ENCODE peak calls at places on chromosomes 3 and 15, in five cellular contexts. N is progenitor cell of endocrine pancreas, E is WTC11, H is right lobe of liver, J is mammary epithelial cell. O is an unnamed sample.

GRCh38 chr3:141386611-141387110 is 18.4 kb downstream of the ZBTB38 start:
- DNase-seq in H (no peak), J (no peak), N (no peak), E (no peak), O (no peak)

GRCh38 chr3:24060055-24060454 is 115.0 kb downstream of the NR1D2 start:
- DNase-seq in H (no peak), E (peak), J (peak), N (no peak), O (no peak)

GRCh38 chr3:188421836-188422540 is 268.0 kb downstream of the LPP start:
- DNase-seq in E (no peak), J (no peak), H (no peak), N (no peak), O (no peak)

GRCh38 chr3:183349421-183350157 is 78.8 kb downstream of the MCF2L2 start:
- DNase-seq in H (no peak), N (no peak), E (no peak), J (no peak), O (no peak)

GRCh38 chr3:32733631-32734229 is 48.7 kb downstream of the CNOT10 start:
- DNase-seq in H (no peak), E (no peak), J (no peak), N (no peak), O (no peak)

GRCh38 chr15:86044981-86045380 is 34.7 kb upstream of the AGBL1 start:
- DNase-seq in H (no peak), J (no peak), E (no peak), N (no peak), O (no peak)

GRCh38 chr3:195162033-195162669 is 108.8 kb downstream of the XXYLT1 start:
- DNase-seq in N (no peak), J (no peak), H (peak), E (no peak), O (no peak)

GRCh38 chr3:183356920-183357319 is 71.5 kb downstream of the MCF2L2 start:
- DNase-seq in H (no peak), E (no peak), J (no peak), N (no peak), O (no peak)

GRCh38 chr3:43448098-43448497 is 161.8 kb downstream of the SNRK start:
- DNase-seq in J (no peak), E (no peak), N (no peak), H (no peak), O (no peak)

GRCh38 chr3:40847571-40847992 is 322.8 kb downstream of the ZNF621 start:
- DNase-seq in E (peak), N (no peak), J (peak), H (no peak), O (no peak)

GRCh38 chr3:120418866-120419490 is 31.8 kb downstream of the FSTL1 start:
- DNase-seq in J (peak), N (no peak), H (peak), E (peak), O (no peak)

GRCh38 chr3:122758877-122759670 is 34.6 kb downstream of the HSPBAP1 start:
- DNase-seq in H (no peak), N (no peak), J (peak), E (no peak), O (no peak)

GRCh38 chr3:146511402-146512134 is 32.8 kb downstream of the PLSCR1 start:
- DNase-seq in J (no peak), H (no peak), N (no peak), E (no peak), O (no peak)

GRCh38 chr3:42183991-42184621 is 81.9 kb downstream of the CCK start:
- DNase-seq in E (no peak), H (no peak), J (peak), N (no peak), O (no peak)

GRCh38 chr15:31062310-31062964 is 39.1 kb downstream of the TRPM1 start:
- DNase-seq in N (no peak), E (no peak), H (no peak), J (no peak), O (no peak)

GRCh38 chr3:50345586-50345985 is at the start of gene ZMYND10:
- DNase-seq in H (peak), J (peak), N (no peak), E (peak), O (no peak)

GRCh38 chr3:160448845-160449659 is 534 bp downstream of the TRIM59 start:
- DNase-seq in N (no peak), E (no peak), J (no peak), H (peak), O (no peak)

GRCh38 chr15:89575656-89576416 is 567 bp downstream of the TICRR start:
- DNase-seq in H (no peak), E (peak), J (peak), N (no peak), O (no peak)

GRCh38 chr3:179526989-179527391 is 35.7 kb upstream of the ACTL6A start:
- DNase-seq in E (peak), N (no peak), J (peak), H (no peak), O (no peak)

GRCh38 chr15:65954289-65954741 is 85.0 kb downstream of the RAB11A start:
- DNase-seq in N (no peak), H (no peak), E (peak), J (peak), O (no peak)

GRCh38 chr3:51686512-51687215 is 15.6 kb downstream of the TEX264 start:
- DNase-seq in J (peak), E (no peak), H (peak), N (no peak), O (no peak)

GRCh38 chr15:80587816-80588456 is 107.2 kb upstream of the ABHD17C start:
- DNase-seq in J (peak), H (no peak), N (no peak), E (no peak), O (no peak)

GRCh38 chr3:45110185-45110833 is 35.9 kb downstream of the CDCP1 start:
- DNase-seq in J (no peak), N (no peak), E (no peak), H (no peak), O (no peak)

GRCh38 chr15:70493787-70494514 is 269.4 kb downstream of the UACA start:
- DNase-seq in H (no peak), N (no peak), J (no peak), E (no peak), O (no peak)

GRCh38 chr3:65408531-65409181 is 630.1 kb downstream of the MAGI1 start:
- DNase-seq in H (no peak), N (no peak), J (no peak), E (no peak), O (no peak)

GRCh38 chr15:68344600-68344999 is 67.1 kb downstream of the FEM1B start:
- DNase-seq in J (peak), N (no peak), E (no peak), H (no peak), O (no peak)

GRCh38 chr15:68211656-68212320 is 6.7 kb upstream of the CALML4 start:
- DNase-seq in E (no peak), J (no peak), N (no peak), H (no peak), O (peak)

GRCh38 chr3:10725067-10725466 is 91.0 kb upstream of the SLC6A11 start:
- DNase-seq in H (no peak), J (no peak), E (no peak), N (no peak), O (no peak)

GRCh38 chr3:72750405-72750922 is 97.8 kb downstream of the SHQ1 start:
- DNase-seq in E (no peak), J (no peak), H (no peak), N (no peak), O (peak)

GRCh38 chr3:123712077-123712860 is 127.4 kb upstream of the HACD2 start:
- DNase-seq in N (no peak), J (no peak), E (peak), H (no peak), O (peak)

GRCh38 chr3:156513619-156514018 is 41.3 kb downstream of the SSR3 start:
- DNase-seq in E (no peak), N (no peak), J (no peak), H (no peak), O (no peak)

GRCh38 chr3:195247086-195247862 is 23.7 kb downstream of the XXYLT1 start:
- DNase-seq in E (no peak), H (no peak), J (no peak), N (no peak), O (peak)

GRCh38 chr3:142796823-142797222 is 73.0 kb downstream of the TRPC1 start:
- DNase-seq in E (no peak), J (no peak), H (no peak), N (no peak), O (no peak)

GRCh38 chr15:66481107-66481856 is 16.3 kb downstream of the SNAPC5 start:
- DNase-seq in J (peak), H (no peak), N (no peak), E (no peak), O (no peak)

GRCh38 chr3:39150803-39151631 is 2.4 kb downstream of the CSRNP1 start:
- DNase-seq in N (no peak), H (peak), J (peak), E (peak), O (no peak)
- TF ChIP-seq CTCF in N (no peak), H (no peak), J (no peak), E (no peak), O (no peak)

GRCh38 chr15:72341361-72341760 is 21.4 kb upstream of the CELF6 start:
- DNase-seq in E (peak), J (no peak), H (no peak), N (no peak), O (no peak)
- TF ChIP-seq CTCF in E (peak), J (peak), H (peak), N (peak), O (peak)

GRCh38 chr15:93566777-93567176 is 477.8 kb upstream of the RGMA start:
- DNase-seq in E (no peak), N (no peak), J (peak), H (no peak), O (no peak)
- TF ChIP-seq CTCF in E (no peak), N (no peak), J (peak), H (no peak), O (no peak)

GRCh38 chr3:138947303-138948121 is 495 bp downstream of the FOXL2NB start:
- DNase-seq in J (no peak), E (peak), N (no peak), H (no peak), O (no peak)

GRCh38 chr3:138944136-138944658 is 2.7 kb downstream of the FOXL2 start:
- DNase-seq in J (no peak), H (no peak), N (no peak), E (peak), O (no peak)

GRCh38 chr3:138946554-138947302 is at the start of the genes FOXL2 and FOXL2NB:
- DNase-seq in E (peak), J (peak), N (peak), H (no peak), O (no peak)

GRCh38 chr3:138944842-138945645 is 1.9 kb downstream of the FOXL2 start:
- DNase-seq in J (no peak), N (peak), H (no peak), E (peak), O (no peak)

DNA sequence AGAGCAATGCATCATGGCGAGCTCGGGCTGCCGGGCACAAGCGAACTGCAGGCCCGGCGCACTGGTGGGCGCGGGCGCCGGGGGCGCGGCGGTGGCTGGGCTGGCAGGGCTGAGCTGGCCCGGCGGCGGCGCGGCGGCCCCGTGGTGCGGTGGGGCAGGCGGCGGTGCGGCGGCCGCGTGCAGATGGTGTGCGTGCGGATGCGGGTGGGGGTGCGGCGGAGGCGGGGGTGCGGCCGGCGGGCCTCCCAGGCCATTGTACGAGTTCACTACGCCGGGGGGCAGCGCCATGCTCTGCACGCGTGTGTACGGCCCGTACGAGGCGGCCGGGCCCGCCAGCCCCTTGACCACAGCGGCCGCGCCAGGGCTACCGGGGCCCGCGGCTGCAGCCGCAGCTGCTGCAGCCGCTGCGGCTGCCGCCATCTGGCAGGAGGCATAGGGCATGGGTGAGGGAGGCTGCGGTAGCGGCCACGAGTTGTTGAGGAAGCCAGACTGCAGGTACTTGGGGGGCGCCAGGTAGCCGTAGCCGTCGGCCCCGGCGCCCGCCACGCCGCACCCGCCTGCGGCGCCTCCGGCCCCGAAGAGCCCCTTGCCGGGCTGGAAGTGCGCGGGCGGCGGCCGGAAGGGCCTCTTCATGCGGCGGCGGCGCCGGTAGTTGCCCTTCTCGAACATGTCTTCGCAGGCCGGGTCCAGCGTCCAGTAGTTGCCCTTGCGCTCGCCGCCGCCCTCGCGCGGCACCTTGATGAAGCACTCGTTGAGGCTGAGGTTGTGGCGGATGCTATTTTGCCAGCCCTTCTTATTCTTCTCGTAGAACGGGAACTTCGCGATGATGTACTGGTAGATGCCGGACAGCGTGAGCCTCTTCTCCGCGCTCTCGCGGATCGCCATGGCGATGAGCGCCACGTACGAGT is 1.0 kb downstream of the FOXL2 start:
- DNase-seq in N (no peak), H (peak), E (peak), J (peak), O (no peak)
- TF ChIP-seq CTCF in N (peak), H (peak), E (peak), J (peak), O (peak)

O was measured in type B pancreatic cell.